ENCODE peak calls at places on chromosomes 3 and 15, in six cellular contexts. Y, Q, E, C, B and G are unnamed samples.

GRCh38 chr3:132351222-132351806 is 34.1 kb downstream of the ACP3 start:
- DNase-seq in B (no peak), Q (no peak), Y (no peak), E (no peak), C (no peak), G (no peak)

GRCh38 chr3:15903164-15903563 is 105.4 kb upstream of the ANKRD28 start:
- DNase-seq in Q (peak; percentile 53), C (no peak), Y (no peak), E (no peak), B (no peak), G (no peak)

GRCh38 chr3:46409735-46410489 is 2.9 kb downstream of the CCRL2 start:
- DNase-seq in B (no peak), E (no peak), C (no peak), Y (no peak), Q (no peak), G (no peak)

GRCh38 chr3:151434151-151434890 is 26.5 kb downstream of the IGSF10 start:
- DNase-seq in B (no peak), Q (peak; percentile 85), E (no peak), C (no peak), Y (no peak), G (no peak)

GRCh38 chr15:78933187-78934062 is 11.4 kb downstream of the CTSH start:
- DNase-seq in C (no peak), B (no peak), E (peak; percentile 14), Y (no peak), Q (no peak), G (no peak)

GRCh38 chr3:9947025-9947995 is 4.9 kb downstream of the PRRT3 start:
- DNase-seq in Y (no peak), Q (peak; percentile 83), E (no peak), B (no peak), C (no peak), G (peak; percentile 75)

GRCh38 chr3:53978386-53978785 is 86.7 kb upstream of the SELENOK start:
- DNase-seq in Y (no peak), C (no peak), Q (no peak), E (no peak), B (no peak), G (no peak)

GRCh38 chr15:94237903-94238302 is 6.5 kb downstream of the MCTP2 start:
- DNase-seq in C (no peak), Y (no peak), E (no peak), B (no peak), Q (no peak), G (no peak)

GRCh38 chr3:67515778-67516177 is 138.6 kb downstream of the SUCLG2 start:
- DNase-seq in Y (no peak), B (no peak), E (no peak), C (no peak), Q (no peak), G (no peak)

GRCh38 chr3:170469151-170470062 is 50.7 kb downstream of the CLDN11 start:
- DNase-seq in B (no peak), C (no peak), Q (peak; percentile 63), E (no peak), Y (no peak), G (peak; percentile 27)

GRCh38 chr3:126340081-126340511 is 17.1 kb downstream of the KLF15 start:
- DNase-seq in E (no peak), B (no peak), C (no peak), Y (no peak), Q (peak; percentile 65), G (no peak)

GRCh38 chr3:175748087-175748732 is 889.1 kb downstream of the NAALADL2 start:
- DNase-seq in E (no peak), Y (no peak), B (no peak), C (no peak), Q (no peak), G (peak; percentile 35)

GRCh38 chr3:16550305-16550675 is 36.8 kb upstream of the RFTN1 start:
- DNase-seq in Y (no peak), E (no peak), Q (no peak), B (no peak), C (no peak), G (peak; percentile 7)

GRCh38 chr3:122299222-122299621 is 25.8 kb upstream of the CSTA start:
- DNase-seq in B (no peak), C (no peak), Q (no peak), E (no peak), Y (no peak), G (no peak)

GRCh38 chr3:56413911-56414310 is 54.4 kb downstream of the ERC2 start:
- DNase-seq in B (no peak), C (no peak), E (no peak), Q (no peak), Y (no peak), G (peak; percentile 26)

GRCh38 chr3:59731909-59732308 is 682.1 kb upstream of the CFAP20DC start:
- DNase-seq in Y (no peak), E (no peak), B (peak; percentile 83), Q (no peak), C (no peak), G (no peak)

GRCh38 chr3:11186771-11187170 is 32.5 kb downstream of the HRH1 start:
- DNase-seq in Q (no peak), B (no peak), C (no peak), E (no peak), Y (no peak), G (no peak)